ENCODE peak calls at places on chromosomes 5 and 9, in eight cellular contexts. C is cardiac muscle cell, B is Ammon's horn, I is GM03348, Q is LoVo, E is activated gamma-delta T cell, V is GM06990, W is activated T-helper 1 cell treated with Interleukin-2 at 50 U/mL for 16 hours. Y is an unnamed sample.

GRCh38 chr9:128107260-128107970 is 20.1 kb downstream of the PTGES2 start:
- DNase-seq in Q (no peak), C (no peak), E (no peak), I (no peak), B (no peak), W (no peak), V (no peak), Y (no peak)

GRCh38 chr5:17441351-17441750 is 56.7 kb upstream of the TAF11L2 start:
- DNase-seq in W (no peak), E (no peak), Q (no peak), B (no peak), V (no peak), C (peak; percentile 21), I (peak; percentile 72), Y (no peak)

GRCh38 chr5:35339006-35339405 is 108.7 kb upstream of the PRLR start:
- DNase-seq in B (no peak), E (no peak), W (no peak), I (no peak), Q (no peak), C (no peak), V (no peak), Y (no peak)

GRCh38 chr5:97923496-97923895 is 740.4 kb upstream of the RIOK2 start:
- DNase-seq in V (peak; percentile 24), B (no peak), C (no peak), W (no peak), Q (no peak), I (no peak), E (no peak), Y (no peak)

GRCh38 chr5:180208435-180209081 is 453 bp downstream of the RASGEF1C start:
- DNase-seq in W (no peak), E (no peak), I (no peak), B (no peak), Q (peak; percentile 57), V (no peak), C (peak; percentile 8), Y (no peak)

GRCh38 chr5:95449460-95449859 is 58.3 kb downstream of the FAM81B start:
- DNase-seq in B (no peak), Q (no peak), I (no peak), V (no peak), E (no peak), W (no peak), C (peak; percentile 24), Y (no peak)

GRCh38 chr5:163894645-163895044 is 389.2 kb downstream of the MAT2B start:
- DNase-seq in V (no peak), C (peak; percentile 54), W (no peak), I (peak; percentile 14), B (no peak), E (no peak), Q (no peak), Y (no peak)

GRCh38 chr5:9174446-9174845 is 371.4 kb downstream of the SEMA5A start:
- DNase-seq in Q (no peak), C (no peak), V (no peak), B (no peak), W (no peak), E (no peak), I (no peak), Y (no peak)

GRCh38 chr5:30505014-30505886 is 688.2 kb upstream of the CDH6 start:
- DNase-seq in C (peak; percentile 0), B (no peak), Q (no peak), E (no peak), W (no peak), V (no peak), I (no peak), Y (no peak)

GRCh38 chr5:111075520-111075919 is 4.0 kb downstream of the TSLP start:
- DNase-seq in C (peak; percentile 93), I (peak; percentile 77), V (no peak), W (no peak), Q (no peak), B (no peak), E (no peak), Y (no peak)

GRCh38 chr9:92727716-92728700 is 36.6 kb downstream of the BICD2 start:
- DNase-seq in I (no peak), V (no peak), B (no peak), Q (no peak), W (no peak), C (no peak), E (no peak), Y (no peak)

GRCh38 chr9:114900937-114901802 is 29.2 kb downstream of the TNFSF8 start:
- DNase-seq in B (no peak), V (no peak), W (no peak), I (no peak), C (peak; percentile 21), Q (no peak), E (no peak), Y (no peak)

GRCh38 chr5:11467588-11467987 is 436.7 kb downstream of the CTNND2 start:
- DNase-seq in B (no peak), E (no peak), I (no peak), C (no peak), Q (no peak), W (no peak), V (no peak), Y (no peak)

GRCh38 chr5:96297290-96297689 is 135.8 kb downstream of the PCSK1 start:
- DNase-seq in C (peak; percentile 81), Q (no peak), E (no peak), I (peak; percentile 77), V (no peak), B (peak; percentile 45), W (no peak), Y (no peak)

GRCh38 chr9:69122391-69123141 is 51.5 kb upstream of the TJP2 start:
- DNase-seq in W (no peak), Q (peak; percentile 78), B (no peak), E (no peak), C (peak; percentile 88), I (peak; percentile 63), V (no peak), Y (no peak)

GRCh38 chr9:98964201-98964600 is 20.5 kb downstream of the COL15A1 start:
- DNase-seq in V (no peak), Q (no peak), B (no peak), W (no peak), I (no peak), C (no peak), E (no peak), Y (no peak)

GRCh38 chr9:14941487-14941886 is 31.3 kb upstream of the FREM1 start:
- DNase-seq in I (no peak), Q (no peak), W (no peak), V (no peak), B (no peak), C (no peak), E (no peak), Y (no peak)

GRCh38 chr5:1661831-1662558 is 137.6 kb downstream of the MRPL36 start:
- DNase-seq in Q (no peak), B (no peak), W (no peak), I (no peak), C (no peak), V (no peak), E (no peak), Y (no peak)

GRCh38 chr5:37533851-37534250 is 154.7 kb downstream of the WDR70 start:
- DNase-seq in Q (no peak), V (no peak), E (no peak), I (peak; percentile 3), W (no peak), B (no peak), C (no peak), Y (no peak)

GRCh38 chr5:161023591-161023990 is 171.6 kb upstream of the ATP10B start:
- DNase-seq in V (no peak), I (no peak), B (peak; percentile 21), C (no peak), E (no peak), W (no peak), Q (no peak), Y (no peak)

GRCh38 chr9:32427111-32427873 is 42.8 kb downstream of the ACO1 start:
- DNase-seq in Q (no peak), W (no peak), V (no peak), C (peak; percentile 52), I (no peak), E (no peak), B (peak; percentile 26), Y (no peak)

GRCh38 chr5:140240987-140241706 is 61.8 kb downstream of the PFDN1 start:
- DNase-seq in V (no peak), I (peak; percentile 88), C (peak; percentile 94), E (no peak), W (no peak), Q (peak; percentile 83), B (peak; percentile 96), Y (peak; percentile 84)

GRCh38 chr5:7317751-7318150 is 78.2 kb upstream of the ADCY2 start:
- DNase-seq in C (no peak), E (no peak), Q (no peak), I (peak; percentile 30), V (no peak), W (no peak), B (no peak), Y (no peak)